ENCODE peak calls at places on chromosomes 13 and 19, in seven cellular contexts. C, V, B, F, P, T and Z are unnamed samples.

GRCh38 chr13:21330126-21330861 is 128.8 kb downstream of the ZDHHC20 start:
- DNase-seq in C (no peak), V (no peak), B (no peak), F (no peak), P (no peak), T (no peak), Z (no peak)

GRCh38 chr13:21069561-21070004 is 8.2 kb upstream of the LATS2 start:
- DNase-seq in C (no peak), V (no peak), B (no peak), F (no peak), P (peak), T (no peak), Z (no peak)

GRCh38 chr13:101811440-101811839 is 359.0 kb downstream of the ITGBL1 start:
- DNase-seq in C (no peak), V (no peak), B (no peak), F (no peak), P (no peak), T (no peak), Z (no peak)

GRCh38 chr13:43487885-43488284 is 298.9 kb downstream of the ENOX1 start:
- DNase-seq in C (no peak), V (no peak), B (no peak), F (no peak), P (no peak), T (no peak), Z (no peak)

GRCh38 chr19:4639531-4640246 is 373 bp downstream of the TNFAIP8L1 start:
- DNase-seq in C (peak), V (peak), B (no peak), F (no peak), P (no peak), T (no peak), Z (no peak)

GRCh38 chr13:94119360-94119936 is 360.0 kb downstream of the DCT start:
- DNase-seq in C (no peak), V (no peak), B (no peak), F (no peak), P (no peak), T (no peak), Z (no peak)

GRCh38 chr19:18487576-18488402 is 34.1 kb downstream of the ELL start:
- DNase-seq in C (no peak), V (no peak), B (no peak), F (no peak), P (no peak), T (no peak), Z (no peak)

GRCh38 chr19:43662487-43662886 is 7.5 kb downstream of the PLAUR start:
- DNase-seq in C (no peak), V (no peak), B (no peak), F (peak), P (peak), T (no peak), Z (peak)

GRCh38 chr13:45564108-45564507 is 51.4 kb downstream of the ERICH6B start:
- DNase-seq in C (no peak), V (no peak), B (no peak), F (no peak), P (peak), T (no peak), Z (peak)

GRCh38 chr19:1261512-1261862 is 7.6 kb upstream of the CIRBP start:
- DNase-seq in C (peak), V (peak), B (no peak), F (peak), P (no peak), T (no peak), Z (peak)

GRCh38 chr19:3392480-3392879 is 26.1 kb downstream of the NFIC start:
- DNase-seq in C (no peak), V (peak), B (no peak), F (no peak), P (no peak), T (no peak), Z (no peak)

GRCh38 chr13:73428137-73428536 is 369.3 kb downstream of the KLF5 start:
- DNase-seq in C (no peak), V (no peak), B (no peak), F (no peak), P (peak), T (no peak), Z (no peak)

GRCh38 chr19:9500796-9501195 is 2.4 kb upstream of the ZNF560 start:
- DNase-seq in C (no peak), V (no peak), B (no peak), F (no peak), P (no peak), T (no peak), Z (no peak)

GRCh38 chr13:59452189-59452588 is 711.5 kb downstream of the DIAPH3 start:
- DNase-seq in C (no peak), V (no peak), B (no peak), F (no peak), P (no peak), T (no peak), Z (no peak)

GRCh38 chr19:14369399-14370168 is 11.7 kb upstream of the ADGRE5 start:
- DNase-seq in C (peak), V (no peak), B (peak), F (no peak), P (no peak), T (peak), Z (no peak)

GRCh38 chr13:42865703-42866102 is 84.3 kb downstream of the FAM216B start:
- DNase-seq in C (no peak), V (no peak), B (no peak), F (no peak), P (no peak), T (no peak), Z (no peak)

GRCh38 chr19:57438925-57439324 is 3.8 kb downstream of the ZNF749 start:
- DNase-seq in C (no peak), V (no peak), B (no peak), F (no peak), P (no peak), T (no peak), Z (peak)

GRCh38 chr19:28420731-28421550 is 792.0 kb downstream of the UQCRFS1 start:
- DNase-seq in C (no peak), V (no peak), B (no peak), F (no peak), P (no peak), T (no peak), Z (no peak)

GRCh38 chr19:19752760-19753403 is 20.0 kb upstream of the ZNF14 start:
- DNase-seq in C (no peak), V (no peak), B (no peak), F (no peak), P (no peak), T (no peak), Z (no peak)

GRCh38 chr19:35120492-35120891 is 4.9 kb downstream of the FXYD3 start:
- DNase-seq in C (no peak), V (no peak), B (no peak), F (no peak), P (peak), T (no peak), Z (no peak)

GRCh38 chr13:44283598-44283997 is 90.0 kb upstream of the SERP2 start:
- DNase-seq in C (no peak), V (no peak), B (no peak), F (no peak), P (no peak), T (no peak), Z (no peak)

GRCh38 chr19:19042732-19043274 is 9.4 kb downstream of the ARMC6 start:
- DNase-seq in C (no peak), V (no peak), B (no peak), F (no peak), P (no peak), T (no peak), Z (no peak)

GRCh38 chr13:48278806-48279205 is 24.7 kb upstream of the RB1 start:
- DNase-seq in C (no peak), V (no peak), B (no peak), F (no peak), P (no peak), T (no peak), Z (no peak)

GRCh38 chr19:10756791-10757190 is 38.9 kb downstream of the DNM2 start:
- DNase-seq in C (no peak), V (no peak), B (no peak), F (no peak), P (no peak), T (no peak), Z (no peak)

GRCh38 chr13:108496364-108497215 is 132.8 kb upstream of the MYO16 start:
- DNase-seq in C (no peak), V (no peak), B (no peak), F (peak), P (no peak), T (no peak), Z (peak)

GRCh38 chr13:48009298-48009697 is 8.2 kb upstream of the SUCLA2 start:
- DNase-seq in C (no peak), V (no peak), B (no peak), F (no peak), P (peak), T (no peak), Z (no peak)

GRCh38 chr19:23070353-23070781 is 46.5 kb upstream of the ZNF730 start:
- DNase-seq in C (peak), V (peak), B (no peak), F (no peak), P (no peak), T (no peak), Z (peak)

GRCh38 chr19:5154129-5154798 is 185.4 kb downstream of the KDM4B start:
- DNase-seq in C (no peak), V (no peak), B (no peak), F (peak), P (peak), T (peak), Z (peak)

GRCh38 chr13:113476811-113477210 is 13.7 kb downstream of the DCUN1D2 start:
- DNase-seq in C (no peak), V (no peak), B (no peak), F (no peak), P (no peak), T (no peak), Z (peak)

GRCh38 chr19:2157452-2157851 is 6.1 kb upstream of the AP3D1 start:
- DNase-seq in C (no peak), V (no peak), B (no peak), F (no peak), P (no peak), T (no peak), Z (no peak)

GRCh38 chr19:46073268-46073922 is 32.6 kb upstream of the IGFL4 start:
- DNase-seq in C (no peak), V (no peak), B (no peak), F (no peak), P (peak), T (no peak), Z (no peak)

GRCh38 chr19:35786299-35787160 is 11.2 kb downstream of the ARHGAP33 start:
- DNase-seq in C (no peak), V (no peak), B (no peak), F (no peak), P (no peak), T (no peak), Z (no peak)

GRCh38 chr19:40341601-40342482 is 6.4 kb downstream of the C19orf47 start:
- DNase-seq in C (peak), V (peak), B (no peak), F (no peak), P (no peak), T (no peak), Z (no peak)
- H3K27ac ChIP-seq in C (peak), V (peak), B (no peak), F (no peak), P (no peak), T (no peak), Z (no peak)

DNA sequence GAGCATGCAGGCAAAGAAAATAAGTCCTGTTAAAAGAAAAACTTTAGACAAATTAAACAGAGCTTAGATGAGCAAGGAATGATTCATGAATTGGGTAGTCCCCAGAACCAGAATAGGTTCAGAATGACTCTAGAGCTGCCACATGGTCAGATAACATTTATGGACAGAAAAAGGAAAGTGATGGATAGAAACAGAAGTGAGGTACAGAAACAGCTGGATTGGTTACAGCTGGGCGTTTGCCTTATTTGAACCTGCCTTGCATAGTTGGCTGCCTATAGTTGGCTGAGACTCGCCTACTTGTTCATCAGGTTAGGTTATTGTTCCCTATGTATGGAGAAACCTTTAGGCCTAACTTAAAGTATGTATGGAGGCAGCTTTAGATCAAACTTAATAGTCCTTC is 35.4 kb downstream of the WDFY2 start:
- DNase-seq in C (no peak), V (no peak), B (no peak), F (no peak), P (peak), T (no peak), Z (no peak)
- H3K27ac ChIP-seq in C (peak), V (no peak), B (no peak), F (no peak), P (peak), T (no peak), Z (no peak)

GRCh38 chr19:54612428-54612827 is 17.9 kb upstream of the LILRB1 start:
- DNase-seq in C (no peak), V (no peak), B (no peak), F (no peak), P (no peak), T (no peak), Z (no peak)
- H3K27ac ChIP-seq in C (no peak), V (no peak), B (no peak), F (no peak), P (no peak), T (no peak), Z (no peak)

GRCh38 chr13:27971776-27972618 is 2.9 kb upstream of the CDX2 start:
- DNase-seq in C (no peak), V (no peak), B (no peak), F (no peak), P (no peak), T (no peak), Z (no peak)

GRCh38 chr13:27970382-27971235 is 1.5 kb upstream of the CDX2 start:
- DNase-seq in C (no peak), V (no peak), B (no peak), F (peak), P (no peak), T (no peak), Z (peak)

GRCh38 chr13:27972619-27972877 is 3.4 kb upstream of the CDX2 start:
- DNase-seq in C (no peak), V (no peak), B (no peak), F (no peak), P (no peak), T (no peak), Z (no peak)

GRCh38 chr13:27969866-27970229 is 733 bp upstream of the CDX2 start:
- DNase-seq in C (no peak), V (no peak), B (no peak), F (no peak), P (no peak), T (no peak), Z (no peak)

DNA sequence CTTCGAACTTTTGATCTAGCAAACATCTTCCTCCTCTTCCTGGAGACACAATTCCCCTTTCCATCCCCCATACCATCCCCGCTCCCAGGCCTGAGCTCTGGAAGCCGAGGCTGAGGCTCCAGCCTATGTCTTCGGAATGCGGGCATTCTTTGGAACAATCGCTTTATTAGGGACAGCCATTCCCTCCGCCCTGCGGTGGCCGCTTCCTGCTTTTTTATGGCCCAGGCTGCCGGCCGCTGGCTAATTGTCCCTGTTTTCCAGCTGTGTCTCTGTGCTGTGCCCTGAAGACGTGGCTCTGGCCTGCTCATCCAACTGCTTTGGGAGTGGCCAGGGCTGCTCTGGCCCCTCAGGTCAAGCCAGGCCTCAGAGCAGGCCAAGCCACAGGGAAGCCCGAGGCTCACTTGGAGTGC is 2.1 kb upstream of the CDX2 start:
- DNase-seq in C (no peak), V (no peak), B (no peak), F (peak), P (no peak), T (no peak), Z (peak)
- H3K27ac ChIP-seq in C (no peak), V (no peak), B (no peak), F (no peak), P (no peak), T (no peak), Z (no peak)

GRCh38 chr13:32476021-32476731 is 48.2 kb upstream of the N4BP2L1 start:
- DNase-seq in C (no peak), V (no peak), B (no peak), F (no peak), P (peak), T (no peak), Z (no peak)

GRCh38 chr13:32475403-32475802 is 47.5 kb upstream of the N4BP2L1 start:
- DNase-seq in C (no peak), V (no peak), B (no peak), F (peak), P (no peak), T (no peak), Z (no peak)

GRCh38 chr13:32472194-32472621 is 44.3 kb upstream of the N4BP2L1 start:
- DNase-seq in C (no peak), V (no peak), B (no peak), F (no peak), P (no peak), T (no peak), Z (no peak)

GRCh38 chr13:32473650-32474049 is 45.7 kb upstream of the N4BP2L1 start:
- DNase-seq in C (no peak), V (no peak), B (no peak), F (no peak), P (no peak), T (no peak), Z (no peak)

DNA sequence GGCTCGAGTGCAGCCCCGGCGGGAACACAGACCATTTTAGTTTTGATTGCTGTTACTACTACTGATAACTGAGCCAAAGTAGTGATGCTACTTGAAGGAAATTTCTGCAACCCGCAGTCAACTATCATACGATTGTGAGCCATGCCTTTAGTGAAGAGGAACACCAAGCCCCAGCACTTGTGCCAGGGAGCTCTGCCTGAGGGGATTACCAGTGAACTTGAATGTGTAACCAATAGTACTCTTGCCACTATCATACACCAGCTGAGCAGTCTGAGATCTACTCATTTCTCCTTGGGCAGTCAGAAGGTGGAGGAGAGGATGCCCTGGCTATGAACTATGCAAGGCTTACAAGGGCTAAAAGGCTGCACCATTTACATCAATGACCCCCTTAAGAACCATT is 49.0 kb upstream of the N4BP2L1 start:
- DNase-seq in C (no peak), V (peak), B (no peak), F (no peak), P (no peak), T (no peak), Z (no peak)
- H3K27ac ChIP-seq in C (peak), V (peak), B (no peak), F (no peak), P (no peak), T (no peak), Z (no peak)